ENCODE peak calls at places on chromosome 21, in ten cellular contexts. N, T, O, D, Q, E, R, W, H and B are unnamed samples.

GRCh38 chr21:46149205-46149901 is 6.0 kb downstream of the FTCD start:
- DNase-seq in R (no peak), N (no peak), W (no peak), T (peak), O (no peak), E (no peak), D (no peak), H (no peak), Q (peak), B (no peak)

GRCh38 chr21:26320541-26320940 is 150.0 kb upstream of the APP start:
- DNase-seq in W (no peak), E (no peak), H (no peak), Q (no peak), O (no peak), T (no peak), D (no peak), N (no peak), R (no peak), B (no peak)

GRCh38 chr21:41427556-41427955 is 1.5 kb downstream of the MX1 start:
- DNase-seq in N (no peak), R (peak), Q (no peak), H (no peak), D (no peak), E (no peak), T (no peak), W (no peak), O (no peak), B (no peak)

GRCh38 chr21:16124397-16125130 is 394.8 kb downstream of the USP25 start:
- DNase-seq in N (no peak), T (no peak), Q (no peak), O (peak), H (no peak), D (peak), E (no peak), W (peak), R (no peak), B (no peak)

GRCh38 chr21:36917487-36918158 is 48.8 kb downstream of the HLCS start:
- DNase-seq in E (peak), N (peak), R (no peak), Q (peak), H (no peak), D (peak), T (no peak), O (peak), W (peak), B (no peak)

GRCh38 chr21:16241021-16241420 is 511.2 kb downstream of the USP25 start:
- DNase-seq in O (no peak), D (no peak), W (peak), H (no peak), E (no peak), R (no peak), T (no peak), Q (no peak), N (no peak), B (no peak)

GRCh38 chr21:37045139-37045538 is 27.7 kb downstream of the PIGP start:
- DNase-seq in D (no peak), R (no peak), N (no peak), H (no peak), W (no peak), O (no peak), E (peak), Q (no peak), T (no peak), B (no peak)

GRCh38 chr21:17371470-17371869 is 141.4 kb upstream of the CXADR start:
- DNase-seq in T (no peak), Q (no peak), N (no peak), D (no peak), W (peak), O (peak), E (no peak), H (no peak), R (no peak), B (no peak)

GRCh38 chr21:21730524-21730923 is 732.3 kb downstream of the NCAM2 start:
- DNase-seq in Q (no peak), T (no peak), O (no peak), W (peak), D (no peak), R (no peak), H (no peak), E (no peak), N (no peak), B (no peak)

GRCh38 chr21:14383596-14384210 is 757 bp upstream of the HSPA13 start:
- DNase-seq in Q (no peak), W (peak), O (no peak), H (no peak), R (no peak), E (peak), N (no peak), D (no peak), T (peak), B (peak)

GRCh38 chr21:28590722-28591121 is 402.0 kb downstream of the LTN1 start:
- DNase-seq in T (no peak), H (no peak), E (no peak), O (no peak), Q (no peak), R (no peak), D (no peak), N (no peak), W (no peak), B (no peak)

GRCh38 chr21:28833181-28833580 is 159.5 kb downstream of the LTN1 start:
- DNase-seq in H (no peak), D (no peak), N (no peak), W (no peak), T (no peak), R (no peak), O (peak), Q (no peak), E (no peak), B (no peak)

GRCh38 chr21:24693779-24694178 is 913.5 kb downstream of the MRPL39 start:
- DNase-seq in R (no peak), H (no peak), N (no peak), W (no peak), O (peak), T (no peak), D (no peak), Q (no peak), E (no peak), B (no peak)

GRCh38 chr21:25979845-25980433 is 190.6 kb downstream of the APP start:
- DNase-seq in E (no peak), O (no peak), T (no peak), N (no peak), R (no peak), W (no peak), H (no peak), Q (no peak), D (no peak), B (no peak)

GRCh38 chr21:41282412-41282811 is 34.2 kb upstream of the FAM3B start:
- DNase-seq in N (no peak), T (no peak), O (no peak), H (no peak), Q (no peak), D (no peak), W (no peak), R (no peak), E (no peak), B (no peak)

GRCh38 chr21:33025471-33026298 is at the start of gene OLIG2:
- DNase-seq in T (no peak), D (no peak), Q (peak), H (peak), E (peak), W (no peak), R (no peak), O (no peak), N (peak), B (peak)

GRCh38 chr21:36747815-36748381 is 49.0 kb downstream of the SIM2 start:
- DNase-seq in E (no peak), W (peak), R (no peak), D (no peak), H (peak), N (peak), O (no peak), Q (peak), T (no peak), B (peak)

GRCh38 chr21:25402134-25402957 is 204.9 kb downstream of the MRPL39 start:
- DNase-seq in Q (no peak), N (no peak), D (no peak), R (no peak), O (no peak), T (no peak), H (no peak), W (no peak), E (no peak), B (no peak)

GRCh38 chr21:14797543-14797942 is 251.4 kb upstream of the SAMSN1 start:
- DNase-seq in W (no peak), Q (no peak), N (no peak), T (no peak), E (no peak), H (no peak), R (no peak), D (no peak), O (no peak), B (no peak)

GRCh38 chr21:36688324-36688723 is 10.6 kb upstream of the SIM2 start:
- DNase-seq in N (no peak), R (no peak), Q (no peak), T (no peak), W (no peak), H (no peak), E (no peak), D (no peak), O (no peak), B (no peak)

GRCh38 chr21:36235058-36235582 is 78.5 kb downstream of the DOP1B start:
- DNase-seq in H (no peak), Q (no peak), E (no peak), R (no peak), O (no peak), T (no peak), D (no peak), W (peak), N (no peak), B (no peak)

GRCh38 chr21:17257784-17258183 is 255.1 kb upstream of the CXADR start:
- DNase-seq in W (no peak), R (no peak), E (no peak), N (no peak), Q (no peak), H (no peak), D (no peak), O (peak), T (no peak), B (no peak)

GRCh38 chr21:46161180-46161799 is 5.9 kb upstream of the FTCD start:
- DNase-seq in N (no peak), T (no peak), H (no peak), W (no peak), D (no peak), E (no peak), O (no peak), Q (no peak), R (peak), B (no peak)

GRCh38 chr21:37028579-37028978 is 22.1 kb downstream of the RIPPLY3 start:
- DNase-seq in N (no peak), T (no peak), H (no peak), O (peak), Q (no peak), E (no peak), W (peak), D (no peak), R (no peak), B (no peak)

GRCh38 chr21:32537569-32537881 is 47.8 kb downstream of the TCP10L start:
- DNase-seq in E (peak), O (no peak), H (no peak), R (no peak), T (no peak), N (no peak), D (no peak), Q (no peak), W (no peak), B (no peak)

GRCh38 chr21:25708467-25709065 is 26.1 kb downstream of the ATP5PF start:
- DNase-seq in W (peak), D (peak), E (peak), Q (peak), N (peak), O (peak), H (no peak), T (no peak), R (no peak), B (peak)

GRCh38 chr21:33641339-33642026 is at the start of gene CRYZL1:
- DNase-seq in H (peak), W (peak), O (peak), D (peak), T (peak), N (peak), Q (peak), R (peak), E (peak), B (peak)

GRCh38 chr21:46083271-46084040 is 14.5 kb upstream of the COL6A2 start:
- DNase-seq in D (no peak), Q (no peak), O (no peak), T (no peak), W (no peak), H (no peak), R (peak), E (no peak), N (no peak), B (no peak)

GRCh38 chr21:45643021-45643980 is at the start of gene PCBP3:
- DNase-seq in E (peak), Q (peak), H (peak), D (peak), O (peak), R (peak), N (peak), W (peak), T (peak), B (peak)

GRCh38 chr21:26060335-26061115 is 110.0 kb downstream of the APP start:
- DNase-seq in N (no peak), O (no peak), H (no peak), Q (no peak), D (no peak), T (no peak), E (no peak), W (no peak), R (no peak), B (no peak)

GRCh38 chr21:33949516-33950424 is 34.2 kb upstream of the ATP5PO start:
- DNase-seq in H (no peak), O (no peak), R (no peak), D (no peak), N (no peak), W (no peak), T (no peak), Q (no peak), E (peak), B (no peak)

GRCh38 chr21:41365377-41366107 is 3.7 kb downstream of the MX2 start:
- DNase-seq in R (peak), Q (no peak), E (no peak), N (no peak), H (no peak), W (no peak), D (no peak), T (no peak), O (no peak), B (no peak)

GRCh38 chr21:33380483-33380998 is 22.7 kb upstream of the IFNGR2 start:
- DNase-seq in R (peak), Q (no peak), W (peak), O (peak), H (no peak), D (peak), E (peak), N (no peak), T (no peak), B (peak)

GRCh38 chr21:27418338-27418737 is 451.4 kb upstream of the ADAMTS5 start:
- DNase-seq in O (no peak), H (no peak), Q (no peak), N (no peak), T (no peak), D (no peak), W (no peak), R (no peak), E (no peak), B (no peak)
- TF ChIP-seq CTCF in O (no peak), H (no peak), Q (no peak), N (no peak), T (no peak), D (no peak), W (no peak), R (no peak), E (no peak), B (no peak)

GRCh38 chr21:31447477-31447876 is 103.4 kb upstream of the TIAM1 start:
- DNase-seq in H (no peak), N (no peak), R (no peak), Q (no peak), O (no peak), D (no peak), E (no peak), W (peak), T (no peak), B (no peak)
- TF ChIP-seq CTCF in H (no peak), N (no peak), R (no peak), Q (no peak), O (no peak), D (no peak), E (no peak), W (no peak), T (no peak), B (no peak)

GRCh38 chr21:42538479-42539275 is 25.0 kb downstream of the SLC37A1 start:
- DNase-seq in W (no peak), R (no peak), D (no peak), O (no peak), T (no peak), E (no peak), Q (no peak), H (no peak), N (no peak), B (no peak)

GRCh38 chr21:42539342-42539741 is 25.7 kb downstream of the SLC37A1 start:
- DNase-seq in E (no peak), H (no peak), R (no peak), Q (no peak), W (no peak), D (no peak), N (no peak), O (no peak), T (no peak), B (no peak)

GRCh38 chr21:42540396-42540795 is 26.7 kb downstream of the SLC37A1 start:
- DNase-seq in E (no peak), W (no peak), D (no peak), O (no peak), N (no peak), H (no peak), R (no peak), Q (no peak), T (no peak), B (no peak)

GRCh38 chr21:42541174-42541573 is 27.5 kb downstream of the SLC37A1 start:
- DNase-seq in N (no peak), E (no peak), Q (no peak), W (no peak), O (no peak), D (no peak), T (no peak), H (no peak), R (no peak), B (no peak)

GRCh38 chr21:42539931-42540343 is 26.3 kb downstream of the SLC37A1 start:
- DNase-seq in R (no peak), H (no peak), Q (peak), D (no peak), O (no peak), E (no peak), N (no peak), T (no peak), W (no peak), B (no peak)
- TF ChIP-seq CTCF in R (no peak), H (peak), Q (no peak), D (no peak), O (peak), E (peak), N (no peak), T (no peak), W (no peak), B (no peak)

GRCh38 chr21:44618504-44618903 is 6.6 kb downstream of the KRTAP10-8 start:
- DNase-seq in E (no peak), O (peak), T (no peak), W (peak), H (no peak), Q (peak), N (no peak), R (no peak), D (no peak), B (no peak)
- TF ChIP-seq CTCF in E (peak), O (peak), T (no peak), W (peak), H (peak), Q (no peak), N (no peak), R (no peak), D (no peak), B (no peak)

GRCh38 chr21:38505654-38506523 is 7.6 kb upstream of the ERG start:
- DNase-seq in H (no peak), O (peak), T (no peak), Q (no peak), D (peak), W (peak), R (no peak), N (peak), E (peak), B (peak)
- TF ChIP-seq CTCF in H (peak), O (peak), T (peak), Q (peak), D (peak), W (peak), R (peak), N (peak), E (peak), B (peak)

GRCh38 chr21:44478124-44478800 is 23.0 kb downstream of the LRRC3 start:
- DNase-seq in D (no peak), W (no peak), R (no peak), O (no peak), E (no peak), H (no peak), Q (no peak), N (no peak), T (no peak), B (no peak)
- TF ChIP-seq CTCF in D (no peak), W (no peak), R (no peak), O (no peak), E (no peak), H (no peak), Q (no peak), N (no peak), T (no peak), B (no peak)